ENCODE peak calls at places on chromosomes 6 and 20, in eight cellular contexts. H is left lung, Q is adrenal gland, X is SK-N-SH, A is transverse colon, E is IMR-90, G is heart left ventricle, I is PC-3. R is an unnamed sample.

GRCh38 chr20:63739129-63740069 is at the start of gene SLC2A4RG:
- DNase-seq in H (peak), Q (peak), X (peak), A (peak), E (peak), G (peak), I (peak), R (no peak)

GRCh38 chr6:3939964-3940363 is 90.8 kb downstream of the FAM50B start:
- DNase-seq in H (no peak), Q (no peak), X (no peak), A (no peak), E (peak), G (no peak), I (no peak), R (no peak)

GRCh38 chr6:85747093-85747492 is 104.4 kb upstream of the SYNCRIP start:
- DNase-seq in H (no peak), Q (no peak), X (no peak), A (no peak), E (peak), G (no peak), I (peak), R (no peak)

GRCh38 chr6:24428615-24429014 is 25.9 kb downstream of the MRS2 start:
- DNase-seq in H (no peak), Q (no peak), X (no peak), A (no peak), E (peak), G (no peak), I (peak), R (peak)

GRCh38 chr6:15462717-15463525 is 199.9 kb downstream of the DTNBP1 start:
- DNase-seq in H (no peak), Q (no peak), X (peak), A (no peak), E (peak), G (no peak), I (peak), R (no peak)

GRCh38 chr20:26169506-26169905 is 472.9 kb upstream of the ZNF337 start:
- DNase-seq in H (no peak), Q (no peak), X (no peak), A (no peak), E (peak), G (no peak), I (no peak), R (no peak)

GRCh38 chr20:6048391-6048790 is 5.5 kb downstream of the LRRN4 start:
- DNase-seq in H (no peak), Q (no peak), X (no peak), A (no peak), E (no peak), G (no peak), I (no peak), R (no peak)

GRCh38 chr20:14481863-14482262 is 144.5 kb upstream of the FLRT3 start:
- DNase-seq in H (no peak), Q (no peak), X (no peak), A (no peak), E (peak), G (no peak), I (peak), R (peak)

GRCh38 chr20:2455771-2456497 is 14.7 kb downstream of the SNRPB start:
- DNase-seq in H (no peak), Q (peak), X (no peak), A (no peak), E (no peak), G (no peak), I (no peak), R (no peak)

GRCh38 chr20:60569116-60569515 is 610.9 kb downstream of the CDH26 start:
- DNase-seq in H (no peak), Q (no peak), X (no peak), A (no peak), E (no peak), G (no peak), I (no peak), R (no peak)

GRCh38 chr20:51752343-51752951 is 15.7 kb downstream of the ATP9A start:
- DNase-seq in H (no peak), Q (no peak), X (no peak), A (no peak), E (peak), G (no peak), I (peak), R (peak)

GRCh38 chr6:56507517-56507916 is 135.2 kb downstream of the DST start:
- DNase-seq in H (no peak), Q (peak), X (no peak), A (no peak), E (no peak), G (peak), I (no peak), R (no peak)

GRCh38 chr6:43428874-43429273 is 1.5 kb downstream of the ABCC10 start:
- DNase-seq in H (no peak), Q (no peak), X (no peak), A (no peak), E (no peak), G (no peak), I (no peak), R (no peak)

GRCh38 chr6:9439931-9440330 is 974.9 kb downstream of the TFAP2A start:
- DNase-seq in H (no peak), Q (no peak), X (no peak), A (no peak), E (no peak), G (no peak), I (no peak), R (no peak)

GRCh38 chr6:155402656-155403304 is 52.9 kb downstream of the NOX3 start:
- DNase-seq in H (no peak), Q (no peak), X (no peak), A (no peak), E (no peak), G (no peak), I (no peak), R (no peak)

GRCh38 chr6:155408981-155409380 is 46.7 kb downstream of the NOX3 start:
- DNase-seq in H (no peak), Q (no peak), X (no peak), A (no peak), E (no peak), G (no peak), I (no peak), R (no peak)

GRCh38 chr6:155408231-155408630 is 47.4 kb downstream of the NOX3 start:
- DNase-seq in H (no peak), Q (no peak), X (no peak), A (no peak), E (no peak), G (no peak), I (no peak), R (no peak)

GRCh38 chr6:155404937-155405336 is 50.7 kb downstream of the NOX3 start:
- DNase-seq in H (no peak), Q (no peak), X (no peak), A (no peak), E (no peak), G (no peak), I (no peak), R (no peak)

DNA sequence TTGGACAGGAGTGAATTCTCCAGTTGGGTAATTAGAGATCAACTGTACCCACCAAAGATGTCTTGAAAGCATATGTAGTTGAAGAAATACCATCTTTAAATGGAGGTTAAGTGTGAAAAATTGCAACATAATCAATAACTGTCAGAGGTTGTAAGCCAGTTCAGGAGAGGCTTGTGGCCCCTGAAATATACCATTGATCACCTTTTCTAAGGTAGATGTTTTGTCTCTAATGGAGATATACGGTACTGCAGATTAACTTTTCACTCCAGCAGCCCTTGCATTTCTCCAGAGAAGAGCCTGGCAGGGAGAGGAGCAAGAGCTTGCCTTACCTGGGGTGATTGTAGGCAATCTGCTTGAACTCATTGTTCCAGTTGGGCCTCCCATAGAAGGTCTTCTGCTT is 48.8 kb downstream of the NOX3 start:
- DNase-seq in H (no peak), Q (no peak), X (no peak), A (no peak), E (no peak), G (no peak), I (no peak), R (no peak)
- TF ChIP-seq CTCF in H (no peak), Q (no peak), X (no peak), A (no peak), E (no peak), G (peak), I (no peak), R (no peak)

GRCh38 chr6:73652637-73653570 is 888 bp downstream of the SLC17A5 start:
- DNase-seq in H (peak), Q (peak), X (peak), A (peak), E (peak), G (peak), I (peak), R (peak)

GRCh38 chr6:73656501-73657145 is 2.8 kb upstream of the SLC17A5 start:
- DNase-seq in H (no peak), Q (no peak), X (no peak), A (no peak), E (no peak), G (no peak), I (peak), R (no peak)

GRCh38 chr6:73653571-73654424 is at the start of gene SLC17A5:
- DNase-seq in H (peak), Q (peak), X (peak), A (peak), E (peak), G (peak), I (peak), R (peak)

GRCh38 chr6:73657201-73657600 is 3.4 kb upstream of the SLC17A5 start:
- DNase-seq in H (no peak), Q (no peak), X (no peak), A (no peak), E (no peak), G (no peak), I (peak), R (no peak)

GRCh38 chr6:73655341-73655917 is 1.6 kb upstream of the SLC17A5 start:
- DNase-seq in H (no peak), Q (no peak), X (no peak), A (no peak), E (no peak), G (no peak), I (no peak), R (no peak)
- H3K27ac ChIP-seq in H (no peak), Q (peak), X (no peak), A (peak), E (no peak), G (peak), I (peak), R (no peak)

GRCh38 chr6:29603456-29603855 is 18.5 kb downstream of the OR2H2 start:
- DNase-seq in H (no peak), Q (no peak), X (no peak), A (no peak), E (no peak), G (no peak), I (no peak), R (no peak)

GRCh38 chr6:29598348-29598747 is 13.4 kb downstream of the OR2H2 start:
- DNase-seq in H (no peak), Q (no peak), X (no peak), A (no peak), E (no peak), G (no peak), I (no peak), R (no peak)

GRCh38 chr6:29597184-29597583 is 12.3 kb downstream of the OR2H2 start:
- DNase-seq in H (no peak), Q (no peak), X (no peak), A (no peak), E (peak), G (no peak), I (no peak), R (no peak)

GRCh38 chr6:29603930-29604329 is 19.0 kb downstream of the OR2H2 start:
- DNase-seq in H (no peak), Q (peak), X (peak), A (no peak), E (no peak), G (no peak), I (no peak), R (no peak)

GRCh38 chr6:29602564-29603361 is 17.8 kb downstream of the OR2H2 start:
- DNase-seq in H (no peak), Q (no peak), X (peak), A (no peak), E (peak), G (no peak), I (peak), R (peak)
- TF ChIP-seq CTCF in H (no peak), Q (no peak), X (peak), A (no peak), E (peak), G (no peak), I (peak), R (peak)

GRCh38 chr6:169166896-169167580 is 86.6 kb downstream of the THBS2 start:
- DNase-seq in H (peak), Q (peak), X (peak), A (no peak), E (no peak), G (no peak), I (no peak), R (no peak)

GRCh38 chr6:169162968-169163903 is 90.4 kb downstream of the THBS2 start:
- DNase-seq in H (peak), Q (peak), X (peak), A (no peak), E (peak), G (no peak), I (peak), R (peak)

GRCh38 chr6:169165561-169166300 is 87.9 kb downstream of the THBS2 start:
- DNase-seq in H (no peak), Q (peak), X (peak), A (no peak), E (peak), G (no peak), I (no peak), R (no peak)

GRCh38 chr6:169164451-169164850 is 89.2 kb downstream of the THBS2 start:
- DNase-seq in H (no peak), Q (peak), X (no peak), A (no peak), E (no peak), G (no peak), I (no peak), R (no peak)

DNA sequence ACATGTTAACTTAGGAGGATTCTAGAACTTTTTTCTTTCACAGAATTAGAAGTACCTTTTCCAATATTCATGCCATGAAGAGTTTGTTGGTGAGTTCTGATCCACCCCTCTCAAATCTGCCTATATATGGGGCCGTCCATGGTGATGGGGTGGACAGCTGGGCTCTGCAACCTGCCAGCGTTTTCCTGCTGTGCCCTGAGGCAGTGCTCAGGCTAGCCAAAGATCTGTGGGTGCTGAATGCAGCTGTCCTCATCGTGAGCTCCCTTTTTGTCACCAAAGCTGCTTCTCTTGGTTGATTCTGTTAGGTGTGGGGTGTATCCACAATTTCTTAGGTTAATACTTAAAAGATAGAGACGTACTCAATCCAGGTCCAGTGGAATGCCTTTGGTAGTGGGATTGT is 88.6 kb downstream of the THBS2 start:
- DNase-seq in H (no peak), Q (peak), X (peak), A (no peak), E (peak), G (no peak), I (no peak), R (no peak)
- H3K27ac ChIP-seq in H (no peak), Q (no peak), X (peak), A (no peak), E (peak), G (no peak), I (no peak), R (peak)

DNA sequence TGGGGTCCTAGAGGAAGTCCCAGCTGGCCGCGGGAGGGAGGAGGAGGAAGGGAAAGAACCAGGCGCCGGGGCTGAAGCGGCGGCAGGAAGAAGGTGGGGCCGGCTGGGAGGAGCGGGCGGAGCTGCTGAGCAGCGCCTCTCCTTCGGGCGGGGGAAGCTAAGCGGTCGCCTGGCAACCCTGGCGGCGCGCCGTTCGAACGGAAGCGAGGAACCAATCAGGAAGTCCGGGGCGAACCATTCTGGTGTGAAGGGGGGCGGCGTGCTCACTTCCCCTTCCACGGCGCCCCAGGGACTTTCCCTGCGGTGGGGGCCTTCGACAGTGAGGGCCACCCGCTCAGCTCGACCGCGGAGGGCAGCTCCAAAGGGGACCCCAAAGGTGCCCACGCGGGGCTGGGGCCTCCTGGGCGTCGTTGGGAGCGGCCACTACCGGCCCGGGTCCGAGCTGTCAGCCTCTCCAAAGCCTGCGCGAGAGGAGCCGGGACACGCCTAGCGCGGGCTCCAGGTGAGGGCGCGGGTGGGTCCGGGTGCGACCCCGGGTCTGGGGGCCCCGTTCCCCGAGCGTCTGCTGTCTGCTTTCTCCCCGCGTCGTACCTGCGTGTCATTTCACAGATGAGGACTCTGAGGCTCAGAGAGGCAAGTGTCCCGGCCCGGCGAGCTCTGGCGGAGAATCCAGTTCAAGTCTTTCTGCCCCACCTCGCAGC is at the start of gene FAM110A:
- DNase-seq in H (peak), Q (peak), X (peak), A (peak), E (peak), G (peak), I (peak), R (peak)
- TF ChIP-seq CTCF in H (no peak), Q (no peak), X (no peak), A (no peak), E (no peak), G (no peak), I (no peak), R (no peak)

DNA sequence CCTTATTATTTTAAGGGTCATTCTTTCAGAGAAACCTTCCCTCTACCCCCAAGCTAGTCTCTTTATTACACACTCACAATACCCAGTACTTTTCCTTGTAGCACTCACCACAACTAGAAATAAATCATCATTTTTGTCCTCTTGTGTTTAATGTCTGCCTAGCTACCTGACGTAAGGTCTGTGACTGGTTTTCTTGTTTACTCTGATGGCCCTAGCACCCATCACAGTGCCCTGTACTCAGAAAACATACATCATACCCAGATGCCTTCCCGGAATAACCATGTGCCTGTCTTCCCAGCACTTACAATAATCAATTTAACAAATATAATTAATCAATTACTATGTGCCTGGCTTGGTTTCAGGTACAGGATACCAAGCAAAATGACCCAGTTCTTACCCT is 25.8 kb upstream of the IER3 start:
- DNase-seq in H (no peak), Q (no peak), X (peak), A (no peak), E (peak), G (no peak), I (peak), R (no peak)
- H3K27ac ChIP-seq in H (peak), Q (peak), X (peak), A (peak), E (peak), G (no peak), I (peak), R (peak)

DNA sequence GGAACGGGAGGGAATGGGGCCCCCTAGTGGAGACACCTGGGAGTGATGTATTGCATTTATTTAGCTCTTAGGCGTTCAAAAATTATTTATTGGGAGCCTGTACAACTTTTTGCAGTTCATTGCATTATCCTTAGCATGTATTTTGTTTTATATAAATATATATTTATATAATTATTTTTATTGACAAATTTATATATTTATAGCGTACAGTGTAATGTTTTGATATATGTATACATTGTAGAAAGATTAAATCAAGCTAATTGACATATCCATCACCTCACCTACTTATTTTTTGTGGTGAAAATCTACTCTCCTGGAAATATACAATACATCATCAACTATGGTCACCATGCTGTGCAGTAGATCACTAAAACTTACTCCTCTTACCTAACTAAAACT is 975 bp downstream of the SIRT5 start:
- DNase-seq in H (no peak), Q (no peak), X (no peak), A (no peak), E (no peak), G (no peak), I (no peak), R (no peak)
- TF ChIP-seq CTCF in H (peak), Q (peak), X (peak), A (peak), E (peak), G (peak), I (peak), R (peak)

R was measured in brain microvascular endothelial cell.